ENCODE peak calls at places on chromosomes 7 and 10, in eight cellular contexts. B is esophagus squamous epithelium, O is OCI-LY7, G is GM12865, P is fibroblast of lung, Y is HCT116, K is heart left ventricle, T is MM.1S. V is an unnamed sample.

GRCh38 chr7:12708314-12708713 is 20.9 kb downstream of the ARL4A start:
- DNase-seq in G (no peak), Y (no peak), O (no peak), T (no peak), P (no peak), K (no peak), B (no peak), V (no peak)

GRCh38 chr10:17836917-17837316 is 27.8 kb downstream of the MRC1 start:
- DNase-seq in Y (no peak), K (peak), B (no peak), O (no peak), T (no peak), P (peak), G (no peak), V (peak)

GRCh38 chr10:89921422-89921821 is 220.0 kb downstream of the KIF20B start:
- DNase-seq in O (no peak), B (no peak), T (no peak), K (no peak), P (peak), Y (peak), G (no peak), V (no peak)

GRCh38 chr7:103955985-103956384 is 33.5 kb downstream of the RELN start:
- DNase-seq in B (no peak), P (no peak), K (no peak), T (no peak), Y (no peak), O (no peak), G (no peak), V (no peak)

GRCh38 chr7:32093415-32094408 is 23.5 kb upstream of the PDE1C start:
- DNase-seq in P (peak), B (no peak), K (peak), T (no peak), O (no peak), G (no peak), Y (no peak), V (peak)

GRCh38 chr10:120131183-120131582 is 238.7 kb downstream of the SEC23IP start:
- DNase-seq in K (no peak), T (peak), G (peak), P (peak), Y (no peak), B (no peak), O (peak), V (no peak)

GRCh38 chr7:1882451-1882850 is 212.4 kb downstream of the ELFN1 start:
- DNase-seq in P (no peak), B (no peak), K (peak), Y (no peak), G (no peak), T (no peak), O (no peak), V (no peak)

GRCh38 chr10:14263041-14263440 is 67.7 kb downstream of the FRMD4A start:
- DNase-seq in G (no peak), T (no peak), Y (no peak), P (no peak), K (no peak), B (no peak), O (no peak), V (no peak)

GRCh38 chr7:19139706-19140327 is 5.4 kb downstream of the FERD3L start:
- DNase-seq in T (no peak), P (no peak), G (no peak), O (no peak), K (no peak), Y (no peak), B (no peak), V (no peak)

GRCh38 chr10:102727037-102727818 is 12.8 kb downstream of the SFXN2 start:
- DNase-seq in T (no peak), Y (no peak), B (no peak), K (no peak), P (no peak), O (no peak), G (no peak), V (no peak)

GRCh38 chr10:70576803-70577517 is 25.6 kb downstream of the PRF1 start:
- DNase-seq in Y (no peak), G (peak), K (no peak), P (peak), T (no peak), B (no peak), O (no peak), V (no peak)

GRCh38 chr10:29256531-29256930 is 32.3 kb upstream of the LYZL1 start:
- DNase-seq in O (no peak), G (no peak), B (no peak), P (no peak), Y (no peak), T (no peak), K (no peak), V (no peak)

GRCh38 chr7:106840342-106840741 is 24.7 kb upstream of the PIK3CG start:
- DNase-seq in Y (no peak), O (no peak), K (no peak), T (no peak), P (peak), G (no peak), B (no peak), V (peak)

GRCh38 chr7:83173664-83174063 is 11.0 kb upstream of the PCLO start:
- DNase-seq in K (no peak), Y (no peak), P (no peak), B (no peak), G (no peak), O (no peak), T (no peak), V (no peak)

GRCh38 chr10:118764195-118764594 is 9.4 kb upstream of the CACUL1 start:
- DNase-seq in P (no peak), K (no peak), B (no peak), G (no peak), T (no peak), Y (no peak), O (no peak), V (no peak)

GRCh38 chr10:44853148-44853734 is 57.9 kb upstream of the TMEM72 start:
- DNase-seq in G (no peak), P (peak), B (no peak), T (peak), O (no peak), Y (no peak), K (no peak), V (peak)

GRCh38 chr7:28856656-28857055 is 101.5 kb downstream of the TRIL start:
- DNase-seq in Y (no peak), P (peak), B (no peak), G (no peak), T (no peak), K (no peak), O (no peak), V (no peak)

GRCh38 chr7:71303566-71303965 is 171.6 kb downstream of the GALNT17 start:
- DNase-seq in P (peak), Y (no peak), K (no peak), T (no peak), B (no peak), O (no peak), G (no peak), V (no peak)

GRCh38 chr7:50303082-50303893 is 1.2 kb upstream of the IKZF1 start:
- DNase-seq in Y (no peak), G (no peak), T (no peak), P (no peak), K (no peak), B (no peak), O (no peak), V (no peak)

GRCh38 chr7:30074422-30075030 is 46.3 kb downstream of the PLEKHA8 start:
- DNase-seq in B (no peak), O (peak), K (no peak), T (peak), G (peak), Y (peak), P (peak), V (no peak)

GRCh38 chr10:112115781-112116385 is 67.7 kb downstream of the GPAM start:
- DNase-seq in Y (peak), G (peak), O (peak), P (no peak), T (peak), B (no peak), K (no peak), V (no peak)

GRCh38 chr7:75054744-75055527 is 18.7 kb downstream of the RCC1L start:
- DNase-seq in P (peak), Y (no peak), O (no peak), T (no peak), B (no peak), G (no peak), K (peak), V (peak)

GRCh38 chr10:786666-787512 is 97.4 kb upstream of the DIP2C start:
- DNase-seq in P (no peak), Y (no peak), B (no peak), G (no peak), T (no peak), O (no peak), K (no peak), V (no peak)

GRCh38 chr10:79928028-79928583 is 20.8 kb downstream of the SFTPD start:
- DNase-seq in T (no peak), K (no peak), G (no peak), Y (no peak), B (no peak), O (no peak), P (no peak), V (no peak)

GRCh38 chr7:79786187-79786586 is 332.7 kb upstream of the MAGI2 start:
- DNase-seq in O (no peak), B (no peak), G (no peak), T (no peak), K (no peak), Y (no peak), P (no peak), V (no peak)

GRCh38 chr10:100746413-100746931 is 1.1 kb downstream of the PAX2 start:
- DNase-seq in O (no peak), G (no peak), K (no peak), T (no peak), B (no peak), Y (no peak), P (no peak), V (no peak)

GRCh38 chr10:100744136-100744979 is 1.0 kb upstream of the PAX2 start:
- DNase-seq in P (no peak), T (no peak), Y (no peak), K (no peak), O (no peak), G (peak), B (no peak), V (no peak)

GRCh38 chr10:100745882-100746412 is 565 bp downstream of the PAX2 start:
- DNase-seq in Y (no peak), B (no peak), P (no peak), O (no peak), T (no peak), G (no peak), K (no peak), V (no peak)

GRCh38 chr10:100743626-100744135 is 1.7 kb upstream of the PAX2 start:
- DNase-seq in P (peak), B (no peak), Y (peak), T (peak), K (no peak), O (peak), G (peak), V (no peak)

GRCh38 chr10:100744980-100745881 is at the start of gene PAX2:
- DNase-seq in O (no peak), Y (peak), T (peak), B (no peak), G (no peak), K (no peak), P (no peak), V (no peak)
- H3K4me3 ChIP-seq in O (no peak), Y (peak), T (peak), B (no peak), G (no peak), K (peak), P (no peak), V (peak)

GRCh38 chr7:38318803-38319416 is 45.5 kb upstream of the TARP start:
- DNase-seq in B (no peak), G (peak), K (no peak), P (peak), Y (peak), T (peak), O (peak), V (peak)
- TF ChIP-seq CTCF in B (no peak), G (peak), K (peak), P (peak), Y (peak), T (peak), O (peak), V (peak)

GRCh38 chr7:157439761-157440160 is 103.0 kb downstream of the DNAJB6 start:
- DNase-seq in Y (no peak), G (no peak), O (no peak), B (no peak), P (no peak), T (no peak), K (no peak), V (no peak)
- H3K4me3 ChIP-seq in Y (no peak), G (no peak), O (no peak), B (no peak), P (no peak), T (no peak), K (no peak), V (no peak)

GRCh38 chr10:43255644-43256431 is 11.0 kb downstream of the RASGEF1A start:
- DNase-seq in Y (peak), P (peak), B (no peak), T (peak), G (peak), K (no peak), O (peak), V (no peak)
- TF ChIP-seq CTCF in Y (peak), P (peak), B (no peak), T (peak), G (peak), K (peak), O (peak), V (peak)

DNA sequence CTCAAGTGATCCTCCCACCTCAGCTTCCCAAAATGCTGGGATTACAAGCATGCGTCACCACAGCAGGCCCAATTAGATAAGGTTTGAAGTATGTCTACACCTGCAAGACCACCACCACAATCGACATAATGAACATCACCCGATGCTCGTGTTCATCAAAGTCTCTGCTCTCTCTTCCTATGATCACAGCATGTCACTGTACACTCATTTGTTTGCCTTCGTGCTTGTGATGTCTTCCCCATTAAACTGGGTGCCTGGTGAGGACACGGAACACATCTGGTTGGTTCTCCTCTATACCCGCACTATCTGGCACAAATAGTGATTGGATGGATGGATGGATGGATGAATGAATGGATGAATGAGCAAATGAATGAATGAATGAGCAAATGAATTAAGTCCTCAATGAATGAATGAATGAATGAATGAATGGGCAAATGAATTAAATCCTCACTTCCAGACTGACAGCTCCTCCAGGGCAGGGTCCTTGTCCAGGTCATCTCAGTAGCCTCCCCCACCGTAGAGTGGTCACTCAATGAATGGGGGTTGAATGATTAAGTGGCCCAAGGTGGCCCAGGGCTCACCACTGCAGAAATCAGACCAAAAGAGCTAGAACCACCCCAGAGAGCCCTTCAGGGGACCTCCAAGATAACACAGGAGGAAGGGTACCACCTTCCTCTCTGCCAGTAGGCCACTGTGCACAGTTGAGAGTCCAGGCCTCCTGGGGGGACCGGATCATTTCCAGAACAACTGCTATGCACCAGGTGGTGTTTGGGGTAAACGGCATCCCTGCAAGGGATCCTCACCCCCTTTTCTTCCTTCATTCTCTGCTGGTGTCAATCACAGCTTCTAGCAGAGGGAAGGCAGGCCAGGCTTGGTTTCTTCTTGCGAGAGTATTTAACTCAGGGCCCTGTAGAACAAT is 101.9 kb upstream of the TNRC18 start:
- DNase-seq in O (peak), T (no peak), P (peak), K (peak), G (peak), B (no peak), Y (peak), V (no peak)
- H3K4me3 ChIP-seq in O (no peak), T (no peak), P (peak), K (no peak), G (no peak), B (no peak), Y (no peak), V (no peak)

DNA sequence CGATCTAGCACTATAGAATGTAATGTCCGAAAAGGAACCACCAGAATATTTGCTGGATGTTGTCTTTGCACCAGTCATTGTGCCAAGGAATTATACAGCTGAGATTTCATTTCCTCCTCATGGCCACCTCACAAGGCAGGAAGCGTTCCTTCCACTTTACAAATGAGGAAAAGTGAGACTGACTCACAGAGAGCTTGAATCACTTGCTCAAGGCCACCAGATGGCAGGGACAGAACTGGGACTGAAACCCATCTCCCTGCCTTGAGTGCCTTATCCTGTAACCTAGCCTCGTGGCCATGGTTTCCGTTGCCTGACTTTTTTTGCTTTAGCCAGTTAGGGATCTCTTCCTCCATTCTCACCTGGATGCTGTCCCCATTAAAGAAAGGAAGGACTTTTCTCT is 44.7 kb upstream of the PDZD8 start:
- DNase-seq in O (no peak), G (no peak), B (no peak), T (no peak), P (peak), K (no peak), Y (no peak), V (no peak)
- TF ChIP-seq CTCF in O (no peak), G (no peak), B (peak), T (no peak), P (no peak), K (no peak), Y (no peak), V (no peak)

V was measured in AG09309.